ENCODE peak calls at places on chromosomes 13 and 19, in eight cellular contexts. K is H7; B is tibial artery; V is CD4-positive, alpha-beta T cell; P is T-helper 17 cell; F is heart right ventricle; G is activated CD4-positive, alpha-beta memory T cell treated with anti-CD3 and anti-CD28 coated beads for 36 hours; Q is uterus. A is an unnamed sample.

GRCh38 chr19:32828643-32829344 is 40.8 kb downstream of the SLC7A9 start:
- DNase-seq in K (no peak), B (no peak), V (no peak), P (no peak), F (no peak), G (no peak), Q (no peak), A (no peak)

GRCh38 chr13:98443329-98443728 is 133.6 kb downstream of the STK24 start:
- DNase-seq in K (no peak), B (no peak), V (no peak), P (no peak), F (no peak), G (no peak), Q (no peak), A (no peak)

GRCh38 chr19:46755077-46755852 is 9.0 kb upstream of the STRN4 start:
- DNase-seq in K (no peak), B (peak; percentile 60), V (no peak), P (no peak), F (peak; percentile 26), G (no peak), Q (peak; percentile 52), A (peak; percentile 69)

GRCh38 chr13:43269037-43269476 is 245.7 kb downstream of the DNAJC15 start:
- DNase-seq in K (no peak), B (no peak), V (no peak), P (no peak), F (no peak), G (no peak), Q (peak; percentile 60), A (peak; percentile 84)

GRCh38 chr13:33310245-33311038 is 24.9 kb upstream of the STARD13 start:
- DNase-seq in K (no peak), B (no peak), V (no peak), P (no peak), F (no peak), G (no peak), Q (no peak), A (no peak)

GRCh38 chr13:33207616-33207964 is 78.0 kb downstream of the STARD13 start:
- DNase-seq in K (no peak), B (no peak), V (no peak), P (no peak), F (no peak), G (no peak), Q (no peak), A (no peak)

GRCh38 chr13:108915095-108915633 is 285.8 kb downstream of the MYO16 start:
- DNase-seq in K (no peak), B (no peak), V (no peak), P (no peak), F (no peak), G (no peak), Q (no peak), A (no peak)

GRCh38 chr19:10474962-10475451 is 28.1 kb downstream of the KEAP1 start:
- DNase-seq in K (peak; percentile 49), B (no peak), V (no peak), P (no peak), F (no peak), G (peak; percentile 40), Q (no peak), A (no peak)

GRCh38 chr13:113586661-113587479 is 2.3 kb downstream of the TFDP1 start:
- DNase-seq in K (peak; percentile 20), B (peak; percentile 11), V (peak; percentile 31), P (no peak), F (no peak), G (peak; percentile 20), Q (no peak), A (peak; percentile 45)

GRCh38 chr13:40982772-40983171 is 36.3 kb downstream of the ELF1 start:
- DNase-seq in K (no peak), B (peak; percentile 54), V (no peak), P (no peak), F (no peak), G (peak; percentile 60), Q (peak; percentile 43), A (no peak)

GRCh38 chr13:51921790-51922740 is 60.3 kb downstream of the CCDC70 start:
- DNase-seq in K (no peak), B (no peak), V (no peak), P (no peak), F (no peak), G (no peak), Q (no peak), A (no peak)

GRCh38 chr13:44063467-44063866 is 183.8 kb downstream of the LACC1 start:
- DNase-seq in K (no peak), B (no peak), V (no peak), P (no peak), F (no peak), G (no peak), Q (no peak), A (no peak)

GRCh38 chr13:80437212-80437611 is 96.3 kb upstream of the SPRY2 start:
- DNase-seq in K (no peak), B (no peak), V (no peak), P (no peak), F (no peak), G (no peak), Q (no peak), A (no peak)

GRCh38 chr13:80048802-80049201 is 292.1 kb downstream of the SPRY2 start:
- DNase-seq in K (no peak), B (peak; percentile 93), V (peak; percentile 37), P (no peak), F (peak; percentile 69), G (peak; percentile 75), Q (peak; percentile 68), A (peak; percentile 92)

GRCh38 chr13:91232716-91233115 is 114.8 kb upstream of the MIR17HG start:
- DNase-seq in K (no peak), B (no peak), V (no peak), P (no peak), F (no peak), G (no peak), Q (no peak), A (no peak)

GRCh38 chr13:20428666-20429644 is 96.7 kb downstream of the CRYL1 start:
- DNase-seq in K (no peak), B (no peak), V (no peak), P (no peak), F (no peak), G (peak; percentile 36), Q (no peak), A (no peak)

GRCh38 chr19:3187662-3188511 is 2.2 kb downstream of the NCLN start:
- DNase-seq in K (peak; percentile 32), B (no peak), V (no peak), P (no peak), F (no peak), G (no peak), Q (no peak), A (no peak)

GRCh38 chr13:64471916-64472315 is 2758.2 kb downstream of the PCDH9 start:
- DNase-seq in K (peak; percentile 3), B (no peak), V (no peak), P (no peak), F (no peak), G (no peak), Q (no peak), A (no peak)